ENCODE peak calls at places on chromosome 4, in six cellular contexts. F, C, G, K, P and I are unnamed samples.

GRCh38 chr4:128525939-128526630 is 238.5 kb upstream of the PGRMC2 start:
- DNase-seq in F (no peak), C (no peak), G (no peak), K (no peak), P (no peak), I (no peak)

GRCh38 chr4:66357316-66357715 is 687.0 kb upstream of the EPHA5 start:
- DNase-seq in F (no peak), C (no peak), G (no peak), K (no peak), P (no peak), I (no peak)

GRCh38 chr4:96352051-96352517 is 512.2 kb downstream of the PDHA2 start:
- DNase-seq in F (peak), C (peak), G (no peak), K (peak), P (no peak), I (peak)

GRCh38 chr4:74671074-74671698 is 123.1 kb downstream of the BTC start:
- DNase-seq in F (peak), C (peak), G (peak), K (peak), P (peak), I (no peak)

GRCh38 chr4:174332741-174333493 is 49.2 kb downstream of the CEP44 start:
- DNase-seq in F (no peak), C (no peak), G (no peak), K (no peak), P (no peak), I (no peak)

GRCh38 chr4:38870098-38870850 is 2.7 kb downstream of the FAM114A1 start:
- DNase-seq in F (no peak), C (no peak), G (no peak), K (no peak), P (no peak), I (no peak)

GRCh38 chr4:66430856-66431255 is 760.6 kb upstream of the EPHA5 start:
- DNase-seq in F (no peak), C (no peak), G (no peak), K (no peak), P (no peak), I (no peak)

GRCh38 chr4:166498541-166498940 is 625.5 kb downstream of the TLL1 start:
- DNase-seq in F (no peak), C (no peak), G (no peak), K (no peak), P (no peak), I (no peak)

GRCh38 chr4:6112606-6113290 is 87.6 kb downstream of the JAKMIP1 start:
- DNase-seq in F (no peak), C (no peak), G (no peak), K (no peak), P (no peak), I (no peak)

GRCh38 chr4:148986951-148987350 is 544.7 kb upstream of the NR3C2 start:
- DNase-seq in F (no peak), C (no peak), G (no peak), K (no peak), P (no peak), I (no peak)

GRCh38 chr4:168480991-168481588 is 798 bp upstream of the DDX60L start:
- DNase-seq in F (peak), C (no peak), G (no peak), K (no peak), P (peak), I (no peak)